ENCODE peak calls at places on chromosomes 16 and 17, in five cellular contexts. E is adrenal gland; J is GM23338; H is pancreas; Y is naive thymus-derived CD4-positive, alpha-beta T cell. W is an unnamed sample.
A peak's percentile ranks its signal among the peaks of the same experiment; 100 is the strongest.

GRCh38 chr16:24009060-24009459 is 173.3 kb downstream of the PRKCB start:
- DNase-seq in J (no peak), E (no peak), H (no peak), Y (no peak), W (no peak)

GRCh38 chr17:27241346-27241946 is 52.5 kb upstream of the WSB1 start:
- DNase-seq in E (no peak), H (no peak), J (peak; percentile 28), Y (no peak), W (peak; percentile 60)

GRCh38 chr17:15263206-15263579 is 1.9 kb downstream of the PMP22 start:
- DNase-seq in Y (no peak), E (peak; percentile 86), J (peak; percentile 76), H (peak; percentile 76), W (peak; percentile 83)

GRCh38 chr16:21560462-21560861 is 38.9 kb upstream of the METTL9 start:
- DNase-seq in E (no peak), H (no peak), J (no peak), Y (no peak), W (no peak)

GRCh38 chr17:41687828-41688640 is 651 bp upstream of the EIF1 start:
- DNase-seq in Y (peak; percentile 66), E (peak; percentile 81), H (no peak), J (peak; percentile 46), W (peak; percentile 71)

GRCh38 chr17:33375783-33376182 is 82.7 kb upstream of the ASIC2 start:
- DNase-seq in H (no peak), Y (no peak), E (no peak), J (no peak), W (no peak)

GRCh38 chr17:67216544-67217320 is 28.3 kb downstream of the HELZ start:
- DNase-seq in E (no peak), Y (no peak), J (no peak), H (no peak), W (no peak)

GRCh38 chr16:70553175-70553574 is 29.6 kb downstream of the SF3B3 start:
- DNase-seq in J (no peak), E (no peak), H (no peak), Y (no peak), W (no peak)

GRCh38 chr17:65228734-65229390 is 91.7 kb downstream of the RGS9 start:
- DNase-seq in E (no peak), H (no peak), J (no peak), Y (peak; percentile 16), W (peak; percentile 63)

GRCh38 chr16:66428682-66429251 is 1.7 kb downstream of the BEAN1 start:
- DNase-seq in E (no peak), H (no peak), J (peak; percentile 65), Y (no peak), W (no peak)

GRCh38 chr16:50778284-50779163 is 36.6 kb downstream of the CYLD start:
- DNase-seq in J (no peak), E (no peak), H (no peak), Y (no peak), W (no peak)

GRCh38 chr16:73176577-73177013 is 128.7 kb upstream of the ZFHX3 start:
- DNase-seq in H (no peak), E (no peak), J (no peak), Y (no peak), W (no peak)

GRCh38 chr16:3189869-3190268 is 1.9 kb downstream of the OR1F1 start:
- DNase-seq in Y (no peak), E (no peak), J (no peak), H (no peak), W (no peak)
- H3K4me3 ChIP-seq in Y (no peak overlapping the region), E (no peak overlapping the region), J (peak overlapping the region; percentile 99), H (no peak overlapping the region), W (no peak overlapping the region)

GRCh38 chr16:74991268-74991592 is 6.3 kb upstream of the WDR59 start:
- DNase-seq in Y (no peak), H (no peak), J (no peak), E (no peak), W (no peak)
- H3K27ac ChIP-seq in Y (no peak overlapping the region), H (peak overlapping the region; percentile 51), J (no peak overlapping the region), E (peak overlapping the region; percentile 83), W (no peak overlapping the region)

DNA sequence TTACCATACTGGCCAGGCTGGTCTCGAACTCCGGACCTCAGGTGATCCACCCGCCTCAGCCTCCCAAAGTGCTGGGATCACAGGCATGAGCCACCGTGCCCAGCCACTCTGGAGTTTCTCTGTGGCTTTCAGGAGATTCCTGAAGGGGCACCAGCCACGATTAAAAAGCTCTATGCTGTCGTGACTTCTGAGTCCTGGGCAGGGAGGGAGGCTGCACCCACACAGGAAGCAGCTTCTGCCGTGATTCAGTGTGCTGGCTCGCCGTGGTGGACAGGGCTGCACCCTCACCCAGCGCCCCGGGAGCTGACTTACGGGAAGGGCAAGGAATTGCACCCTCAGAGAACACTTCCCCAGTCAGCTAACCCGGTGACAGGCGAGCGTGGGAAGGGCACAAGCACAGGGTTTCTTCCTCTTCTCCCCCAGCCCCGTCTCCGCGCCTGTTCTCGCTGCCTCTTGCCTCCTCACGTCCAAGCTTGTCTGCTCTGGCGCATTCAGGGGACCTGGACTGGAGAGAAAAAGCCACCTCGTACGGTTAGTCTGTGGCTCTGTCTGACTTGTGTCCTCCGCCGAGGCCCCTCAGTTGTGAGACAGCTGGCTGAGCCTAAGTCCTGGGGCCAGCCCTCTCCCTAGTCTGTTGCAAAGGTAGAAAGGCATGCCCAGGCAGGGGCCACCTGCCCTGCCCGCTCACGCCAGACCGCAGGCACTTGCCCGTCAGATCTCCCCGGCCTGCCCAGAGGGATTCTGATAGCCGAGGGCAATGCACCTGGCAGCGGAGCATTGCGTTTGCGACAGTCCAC is 145.0 kb downstream of the SEC14L1 start:
- DNase-seq in Y (no peak), J (no peak), H (peak; percentile 66), E (peak; percentile 63), W (peak; percentile 85)
- H3K27me3 ChIP-seq in Y (no peaks in the 10 kb centered on the region), J (peaks cover 9% of the 10 kb centered on the region), H (no peaks in the 10 kb centered on the region), E (no peaks in the 10 kb centered on the region), W (no peaks in the 10 kb centered on the region)

GRCh38 chr16:4270091-4270490 is 2.7 kb downstream of the TFAP4 start:
- DNase-seq in E (no peak), H (no peak), J (no peak), Y (no peak), W (no peak)
- H3K4me3 ChIP-seq in E (no peak overlapping the region), H (no peak overlapping the region), J (no peak overlapping the region), Y (no peak overlapping the region), W (no peak overlapping the region)

GRCh38 chr16:86879268-86879667 is 300.9 kb downstream of the FOXL1 start:
- DNase-seq in J (no peak), Y (no peak), H (no peak), E (no peak), W (no peak)

GRCh38 chr16:86877835-86878234 is 299.5 kb downstream of the FOXL1 start:
- DNase-seq in J (no peak), E (no peak), Y (no peak), H (no peak), W (no peak)

GRCh38 chr16:86876499-86876898 is 298.1 kb downstream of the FOXL1 start:
- DNase-seq in H (no peak), J (no peak), Y (no peak), E (no peak), W (no peak)

GRCh38 chr16:86878290-86879160 is 300.2 kb downstream of the FOXL1 start:
- DNase-seq in J (no peak), Y (no peak), E (no peak), H (no peak), W (no peak)

DNA sequence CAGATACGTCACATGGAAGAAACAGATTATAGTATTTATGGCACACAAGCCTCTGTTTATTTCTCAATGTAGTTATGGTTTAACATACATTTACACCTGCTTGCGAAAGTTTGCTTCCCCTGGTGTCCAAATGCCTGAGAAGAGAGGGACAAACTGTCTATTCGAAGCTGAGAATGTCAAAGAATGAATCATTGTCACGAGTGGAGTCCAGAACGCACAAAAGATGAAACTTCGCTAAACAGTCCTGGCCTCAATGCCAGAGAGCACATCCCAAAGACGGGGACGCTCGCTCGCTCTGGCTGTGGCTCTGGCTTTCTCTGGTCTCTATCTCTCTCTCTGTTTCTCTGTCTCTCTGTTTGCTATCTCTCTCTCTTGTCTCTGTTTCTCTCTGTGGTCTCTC is 298.8 kb downstream of the FOXL1 start:
- DNase-seq in J (no peak), H (no peak), Y (no peak), E (no peak), W (no peak)
- H3K27ac ChIP-seq in J (no peak overlapping the region), H (no peak overlapping the region), Y (no peak overlapping the region), E (no peak overlapping the region), W (no peak overlapping the region)

W was measured in upper lobe of left lung.